ENCODE peak calls at places on chromosomes 3 and 15, in eight cellular contexts. R is GM23248; B is heart right ventricle; P is tibial artery; K is colonic mucosa; J is CD8-positive, alpha-beta memory T cell; N is ovary; C is HCT116. H is an unnamed sample. For H3K9me3, the result is how much of the 10 kb centered on the place peaks cover.

GRCh38 chr3:65402597-65402996 is 636.1 kb downstream of the MAGI1 start:
- DNase-seq in R (peak), B (peak), P (peak), K (no peak), J (no peak), N (no peak), C (no peak), H (peak)

GRCh38 chr15:34584321-34584668 is 844 bp upstream of the GOLGA8B start:
- DNase-seq in R (no peak), B (no peak), P (no peak), K (no peak), J (no peak), N (no peak), C (no peak), H (no peak)

GRCh38 chr3:46878796-46879436 is 1.4 kb downstream of the PTH1R start:
- DNase-seq in R (peak), B (no peak), P (no peak), K (no peak), J (no peak), N (no peak), C (no peak), H (no peak)

GRCh38 chr15:75070674-75071073 is 47.3 kb downstream of the PPCDC start:
- DNase-seq in R (no peak), B (no peak), P (no peak), K (no peak), J (no peak), N (no peak), C (no peak), H (peak)

GRCh38 chr15:33656090-33656670 is 312.1 kb upstream of the CHRM5 start:
- DNase-seq in R (peak), B (no peak), P (no peak), K (no peak), J (no peak), N (no peak), C (no peak), H (no peak)

GRCh38 chr3:151992326-151993041 is 119.0 kb downstream of the SUCNR1 start:
- DNase-seq in R (no peak), B (no peak), P (no peak), K (no peak), J (no peak), N (no peak), C (no peak), H (no peak)

GRCh38 chr15:48720646-48721045 is 75.1 kb upstream of the FBN1 start:
- DNase-seq in R (peak), B (no peak), P (peak), K (no peak), J (no peak), N (no peak), C (no peak), H (no peak)

GRCh38 chr15:43206054-43206453 is 14.8 kb downstream of the EPB42 start:
- DNase-seq in R (no peak), B (no peak), P (no peak), K (no peak), J (no peak), N (no peak), C (no peak), H (no peak)

GRCh38 chr3:57555316-57555715 is 758 bp upstream of the PDE12 start:
- DNase-seq in R (peak), B (no peak), P (no peak), K (no peak), J (no peak), N (no peak), C (no peak), H (no peak)

DNA sequence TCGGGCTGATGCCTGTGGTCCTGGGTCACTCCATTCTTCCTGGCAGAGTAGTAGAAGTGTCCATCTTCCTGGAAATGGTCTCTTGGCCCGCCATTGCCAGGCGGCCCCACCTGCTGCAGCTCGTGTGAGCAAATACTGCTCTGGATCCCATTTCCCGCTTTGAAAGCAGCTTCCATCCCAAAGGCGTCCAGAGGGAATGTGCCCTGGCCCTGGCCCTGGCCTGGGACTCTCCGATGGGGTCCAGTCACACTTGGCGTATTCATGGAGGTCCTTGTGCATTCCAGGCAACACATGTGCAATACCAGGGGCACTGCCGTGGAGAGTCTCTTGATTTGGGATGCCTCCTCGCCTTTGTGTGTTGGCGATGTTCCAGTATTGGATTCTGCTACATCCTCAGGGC is 111.1 kb downstream of the SNRPN start:
- DNase-seq in R (no peak), B (no peak), P (no peak), K (no peak), J (no peak), N (no peak), C (no peak), H (no peak)
- H3K9me3 ChIP-seq in R (under half), B (half or more), P (half or more), K (under half), J (half or more), N (half or more), C (under half), H (half or more)

DNA sequence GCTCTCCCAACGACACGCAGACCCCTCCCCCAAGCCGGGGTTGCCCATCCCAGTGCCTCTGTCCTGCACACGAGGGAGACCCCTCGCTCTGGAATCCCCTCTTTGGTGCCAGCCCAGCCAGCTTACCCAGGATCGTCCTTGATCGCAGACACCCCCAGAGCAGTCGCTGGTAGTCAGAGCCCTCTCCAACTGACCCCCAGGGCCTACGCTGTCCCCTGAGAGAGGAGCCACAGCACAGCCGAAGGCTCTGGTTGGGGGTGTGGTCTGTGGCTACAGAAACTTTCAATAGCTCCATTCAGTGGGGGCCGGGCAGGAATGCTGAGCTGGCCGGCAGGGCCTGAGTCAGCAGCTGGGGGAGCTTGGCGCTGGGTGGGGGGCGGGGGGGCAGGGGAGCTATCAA is at the start of gene LCTL:
- DNase-seq in R (peak), B (no peak), P (no peak), K (no peak), J (no peak), N (no peak), C (no peak), H (peak)
- H3K4me3 ChIP-seq in R (no peak), B (no peak), P (no peak), K (no peak), J (no peak), N (no peak), C (no peak), H (no peak)

DNA sequence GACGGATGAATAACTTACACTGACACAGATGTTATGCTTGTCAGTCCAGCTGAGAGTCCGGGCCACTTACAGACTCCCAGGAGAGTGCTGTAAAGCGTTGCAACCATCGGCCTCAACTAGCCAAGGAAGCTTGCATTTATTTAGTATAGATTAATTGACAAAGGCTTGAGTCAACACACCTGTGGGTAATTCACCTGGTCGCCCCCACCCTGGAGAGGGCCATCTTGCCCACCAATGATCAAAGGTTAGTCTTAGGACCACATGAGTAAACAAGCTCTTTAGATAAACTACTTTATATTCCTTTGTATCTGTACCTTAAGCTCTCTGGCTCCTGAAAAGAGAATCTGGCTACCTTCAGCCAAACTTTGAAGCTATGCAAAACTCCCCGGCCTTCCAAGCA is 51.0 kb downstream of the PAK2 start:
- DNase-seq in R (no peak), B (no peak), P (no peak), K (no peak), J (no peak), N (no peak), C (no peak), H (no peak)
- H3K27ac ChIP-seq in R (no peak), B (no peak), P (no peak), K (no peak), J (no peak), N (no peak), C (no peak), H (no peak)

DNA sequence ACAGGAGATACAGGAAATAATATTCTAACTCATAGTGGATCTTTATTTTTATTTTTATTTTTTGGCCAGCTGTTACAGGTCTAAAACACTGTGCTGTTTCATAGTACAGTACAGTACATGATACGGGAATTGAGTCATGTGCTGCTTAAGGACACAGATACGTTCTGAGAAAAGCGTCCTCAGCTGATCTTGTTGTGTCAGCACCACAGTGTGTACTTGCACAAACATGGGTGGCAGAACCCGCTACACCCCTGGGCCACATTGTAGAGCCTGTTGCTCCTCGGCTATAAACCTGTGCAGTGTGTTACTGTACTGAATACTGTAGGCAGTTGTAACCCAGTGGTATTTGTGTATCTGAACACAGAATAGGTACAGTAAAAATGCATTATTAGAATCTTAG is 183.4 kb downstream of the OR4M2 start:
- DNase-seq in R (no peak), B (no peak), P (no peak), K (no peak), J (no peak), N (no peak), C (no peak), H (no peak)
- H3K9me3 ChIP-seq in R (under half), B (under half), P (under half), K (under half), J (under half), N (under half), C (under half), H (under half)

DNA sequence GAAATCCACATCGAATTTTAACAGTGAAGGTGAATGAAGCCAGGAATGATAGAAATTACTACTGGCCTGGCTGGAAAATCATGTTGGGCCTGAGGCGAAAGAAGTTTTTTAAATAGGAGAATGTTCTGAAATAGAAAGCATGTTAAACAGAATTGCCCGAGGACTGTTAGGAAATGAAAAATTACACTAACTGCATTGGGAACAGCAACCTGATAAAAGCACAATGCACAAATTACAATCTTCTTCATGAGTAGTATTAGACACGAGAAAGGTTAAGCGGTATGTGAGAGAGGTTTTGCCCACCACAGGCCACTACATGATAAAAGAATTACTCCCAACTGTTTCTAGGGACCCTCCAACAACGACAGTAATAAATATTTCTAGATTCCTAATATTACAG is 18.9 kb downstream of the GBE1 start:
- DNase-seq in R (peak), B (no peak), P (no peak), K (no peak), J (no peak), N (no peak), C (no peak), H (no peak)
- H3K4me3 ChIP-seq in R (peak), B (no peak), P (no peak), K (no peak), J (no peak), N (no peak), C (peak), H (no peak)